ENCODE peak calls at places on chromosome 22, in nine cellular contexts. One of them, this sample, is unnamed.

GRCh38 chr22:43011079-43011478 is 3.9 kb downstream of the PACSIN2 start:
- DNase-seq in neural progenitor cell: no peak
- DNase-seq in adipocyte: no peak
- DNase-seq in colonic mucosa: no peak
- DNase-seq in Caco-2: peak; percentile 81
- DNase-seq in left ventricle myocardium inferior: no peak
- DNase-seq in tibial artery: no peak
- DNase-seq in OCI-LY7: no peak
- DNase-seq in body of pancreas: peak; percentile 72
- DNase-seq in this sample: no peak

GRCh38 chr22:48104786-48105185 is 1342.3 kb downstream of the TBC1D22A start:
- DNase-seq in neural progenitor cell: no peak
- DNase-seq in adipocyte: no peak
- DNase-seq in colonic mucosa: no peak
- DNase-seq in Caco-2: no peak
- DNase-seq in left ventricle myocardium inferior: no peak
- DNase-seq in tibial artery: no peak
- DNase-seq in OCI-LY7: no peak
- DNase-seq in body of pancreas: no peak
- DNase-seq in this sample: no peak

GRCh38 chr22:32646476-32646875 is 155.0 kb upstream of the TIMP3 start:
- DNase-seq in neural progenitor cell: no peak
- DNase-seq in adipocyte: no peak
- DNase-seq in colonic mucosa: no peak
- DNase-seq in Caco-2: no peak
- DNase-seq in left ventricle myocardium inferior: no peak
- DNase-seq in tibial artery: no peak
- DNase-seq in OCI-LY7: no peak
- DNase-seq in body of pancreas: no peak
- DNase-seq in this sample: no peak

GRCh38 chr22:23137905-23138520 is 3.8 kb downstream of the RSPH14 start:
- DNase-seq in neural progenitor cell: no peak
- DNase-seq in adipocyte: no peak
- DNase-seq in colonic mucosa: no peak
- DNase-seq in Caco-2: no peak
- DNase-seq in left ventricle myocardium inferior: no peak
- DNase-seq in tibial artery: no peak
- DNase-seq in OCI-LY7: peak; percentile 89
- DNase-seq in body of pancreas: no peak
- DNase-seq in this sample: peak; percentile 38

GRCh38 chr22:29225422-29226090 is 19.9 kb downstream of the EMID1 start:
- DNase-seq in neural progenitor cell: no peak
- DNase-seq in adipocyte: peak; percentile 45
- DNase-seq in colonic mucosa: peak; percentile 49
- DNase-seq in Caco-2: no peak
- DNase-seq in left ventricle myocardium inferior: peak; percentile 64
- DNase-seq in tibial artery: peak; percentile 65
- DNase-seq in OCI-LY7: no peak
- DNase-seq in body of pancreas: peak; percentile 80
- DNase-seq in this sample: peak; percentile 57

GRCh38 chr22:19066531-19067271 is 55.5 kb downstream of the DGCR2 start:
- DNase-seq in neural progenitor cell: no peak
- DNase-seq in adipocyte: peak; percentile 53
- DNase-seq in colonic mucosa: no peak
- DNase-seq in Caco-2: no peak
- DNase-seq in left ventricle myocardium inferior: no peak
- DNase-seq in tibial artery: no peak
- DNase-seq in OCI-LY7: no peak
- DNase-seq in body of pancreas: no peak
- DNase-seq in this sample: no peak

GRCh38 chr22:18035740-18036139 is 11.4 kb upstream of the MICAL3 start:
- DNase-seq in neural progenitor cell: no peak
- DNase-seq in adipocyte: no peak
- DNase-seq in colonic mucosa: no peak
- DNase-seq in Caco-2: no peak
- DNase-seq in left ventricle myocardium inferior: peak; percentile 38
- DNase-seq in tibial artery: no peak
- DNase-seq in OCI-LY7: no peak
- DNase-seq in body of pancreas: peak; percentile 81
- DNase-seq in this sample: no peak

GRCh38 chr22:27097481-27097880 is 440.1 kb downstream of the MIAT start:
- DNase-seq in neural progenitor cell: no peak
- DNase-seq in adipocyte: no peak
- DNase-seq in colonic mucosa: no peak
- DNase-seq in Caco-2: no peak
- DNase-seq in left ventricle myocardium inferior: no peak
- DNase-seq in tibial artery: no peak
- DNase-seq in OCI-LY7: no peak
- DNase-seq in body of pancreas: no peak
- DNase-seq in this sample: no peak

GRCh38 chr22:42918500-42918899 is 61.4 kb upstream of the ARFGAP3 start:
- DNase-seq in neural progenitor cell: no peak
- DNase-seq in adipocyte: no peak
- DNase-seq in colonic mucosa: no peak
- DNase-seq in Caco-2: no peak
- DNase-seq in left ventricle myocardium inferior: no peak
- DNase-seq in tibial artery: no peak
- DNase-seq in OCI-LY7: no peak
- DNase-seq in body of pancreas: no peak
- DNase-seq in this sample: no peak

GRCh38 chr22:46737976-46738641 is at the start of gene CERK:
- DNase-seq in neural progenitor cell: peak; percentile 79
- DNase-seq in adipocyte: peak; percentile 92
- DNase-seq in colonic mucosa: peak; percentile 80
- DNase-seq in Caco-2: peak; percentile 65
- DNase-seq in left ventricle myocardium inferior: peak; percentile 82
- DNase-seq in tibial artery: peak; percentile 75
- DNase-seq in OCI-LY7: peak; percentile 58
- DNase-seq in body of pancreas: peak; percentile 88
- DNase-seq in this sample: peak; percentile 81

GRCh38 chr22:31956360-31956759 is 12.0 kb downstream of the YWHAH start:
- DNase-seq in neural progenitor cell: no peak
- DNase-seq in adipocyte: no peak
- DNase-seq in colonic mucosa: no peak
- DNase-seq in Caco-2: no peak
- DNase-seq in left ventricle myocardium inferior: no peak
- DNase-seq in tibial artery: no peak
- DNase-seq in OCI-LY7: no peak
- DNase-seq in body of pancreas: no peak
- DNase-seq in this sample: no peak

GRCh38 chr22:17942721-17943120 is 81.6 kb downstream of the MICAL3 start:
- DNase-seq in neural progenitor cell: no peak
- DNase-seq in adipocyte: no peak
- DNase-seq in colonic mucosa: no peak
- DNase-seq in Caco-2: no peak
- DNase-seq in left ventricle myocardium inferior: no peak
- DNase-seq in tibial artery: no peak
- DNase-seq in OCI-LY7: no peak
- DNase-seq in body of pancreas: no peak
- DNase-seq in this sample: no peak

GRCh38 chr22:31871475-31871874 is 72.9 kb upstream of the YWHAH start:
- DNase-seq in neural progenitor cell: no peak
- DNase-seq in adipocyte: no peak
- DNase-seq in colonic mucosa: no peak
- DNase-seq in Caco-2: no peak
- DNase-seq in left ventricle myocardium inferior: no peak
- DNase-seq in tibial artery: no peak
- DNase-seq in OCI-LY7: no peak
- DNase-seq in body of pancreas: no peak
- DNase-seq in this sample: no peak

GRCh38 chr22:32502346-32502745 is 27.7 kb downstream of the FBXO7 start:
- DNase-seq in neural progenitor cell: peak; percentile 74
- DNase-seq in adipocyte: no peak
- DNase-seq in colonic mucosa: no peak
- DNase-seq in Caco-2: no peak
- DNase-seq in left ventricle myocardium inferior: no peak
- DNase-seq in tibial artery: no peak
- DNase-seq in OCI-LY7: no peak
- DNase-seq in body of pancreas: no peak
- DNase-seq in this sample: no peak

GRCh38 chr22:48490513-48491411 is 1336.9 kb downstream of the BRD1 start:
- DNase-seq in neural progenitor cell: peak; percentile 36
- DNase-seq in adipocyte: no peak
- DNase-seq in colonic mucosa: no peak
- DNase-seq in Caco-2: no peak
- DNase-seq in left ventricle myocardium inferior: no peak
- DNase-seq in tibial artery: no peak
- DNase-seq in OCI-LY7: no peak
- DNase-seq in body of pancreas: no peak
- DNase-seq in this sample: no peak

GRCh38 chr22:26328221-26328620 is 100.8 kb upstream of the ASPHD2 start:
- DNase-seq in neural progenitor cell: no peak
- DNase-seq in adipocyte: no peak
- DNase-seq in colonic mucosa: no peak
- DNase-seq in Caco-2: no peak
- DNase-seq in left ventricle myocardium inferior: no peak
- DNase-seq in tibial artery: no peak
- DNase-seq in OCI-LY7: no peak
- DNase-seq in body of pancreas: no peak
- DNase-seq in this sample: no peak

GRCh38 chr22:20656902-20657836 is 116.7 kb upstream of the SERPIND1 start:
- DNase-seq in neural progenitor cell: no peak
- DNase-seq in adipocyte: no peak
- DNase-seq in colonic mucosa: no peak
- DNase-seq in Caco-2: peak; percentile 18
- DNase-seq in left ventricle myocardium inferior: no peak
- DNase-seq in tibial artery: no peak
- DNase-seq in OCI-LY7: peak; percentile 5
- DNase-seq in body of pancreas: no peak
- DNase-seq in this sample: no peak

GRCh38 chr22:32202539-32203180 is 2.2 kb downstream of the RFPL2 start:
- DNase-seq in neural progenitor cell: peak; percentile 76
- DNase-seq in adipocyte: peak; percentile 52
- DNase-seq in colonic mucosa: peak; percentile 71
- DNase-seq in Caco-2: peak; percentile 77
- DNase-seq in left ventricle myocardium inferior: peak; percentile 26
- DNase-seq in tibial artery: no peak
- DNase-seq in OCI-LY7: peak; percentile 45
- DNase-seq in body of pancreas: peak; percentile 70
- DNase-seq in this sample: peak; percentile 67

GRCh38 chr22:47221840-47222615 is 459.6 kb downstream of the TBC1D22A start:
- DNase-seq in neural progenitor cell: no peak
- DNase-seq in adipocyte: no peak
- DNase-seq in colonic mucosa: no peak
- DNase-seq in Caco-2: no peak
- DNase-seq in left ventricle myocardium inferior: no peak
- DNase-seq in tibial artery: no peak
- DNase-seq in OCI-LY7: no peak
- DNase-seq in body of pancreas: peak; percentile 7
- DNase-seq in this sample: peak; percentile 19

GRCh38 chr22:19058713-19059451 is 63.3 kb downstream of the DGCR2 start:
- DNase-seq in neural progenitor cell: no peak
- DNase-seq in adipocyte: no peak
- DNase-seq in colonic mucosa: no peak
- DNase-seq in Caco-2: no peak
- DNase-seq in left ventricle myocardium inferior: no peak
- DNase-seq in tibial artery: no peak
- DNase-seq in OCI-LY7: no peak
- DNase-seq in body of pancreas: peak; percentile 59
- DNase-seq in this sample: no peak

DNA sequence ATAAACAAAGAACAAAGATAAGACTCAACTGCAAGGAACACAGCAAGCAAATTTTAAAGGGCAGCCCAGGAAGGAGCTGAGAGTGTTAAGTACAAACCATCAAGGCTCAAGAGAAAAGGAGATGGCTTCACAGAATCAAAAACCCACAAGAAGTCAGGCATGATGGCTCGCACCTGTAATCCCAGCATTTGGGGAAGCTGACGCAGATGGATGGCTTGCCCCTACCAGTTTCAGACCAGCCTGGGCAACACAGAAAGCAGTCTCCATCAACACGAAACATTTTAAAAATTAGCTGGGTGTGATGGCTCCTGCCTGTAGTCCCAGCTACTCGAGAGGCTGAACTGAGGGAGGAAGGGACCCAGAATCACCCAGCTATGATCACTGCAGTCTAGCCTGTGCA is 32.6 kb downstream of the MAPK1 start:
- DNase-seq in neural progenitor cell: no peak
- DNase-seq in adipocyte: no peak
- DNase-seq in colonic mucosa: no peak
- DNase-seq in Caco-2: no peak
- DNase-seq in left ventricle myocardium inferior: no peak
- DNase-seq in tibial artery: no peak
- DNase-seq in OCI-LY7: peak; percentile 90
- DNase-seq in body of pancreas: no peak
- DNase-seq in this sample: no peak
- H3K4me1 ChIP-seq in neural progenitor cell: peaks cover 36% of the 10 kb centered on the region
- H3K4me1 ChIP-seq in adipocyte: peaks cover 38% of the 10 kb centered on the region
- H3K4me1 ChIP-seq in colonic mucosa: no peaks in the 10 kb centered on the region
- H3K4me1 ChIP-seq in Caco-2: peaks cover 19% of the 10 kb centered on the region
- H3K4me1 ChIP-seq in left ventricle myocardium inferior: peaks cover 93% of the 10 kb centered on the region
- H3K4me1 ChIP-seq in tibial artery: peaks cover 53% of the 10 kb centered on the region
- H3K4me1 ChIP-seq in OCI-LY7: peaks cover 60% of the 10 kb centered on the region
- H3K4me1 ChIP-seq in body of pancreas: peaks cover 27% of the 10 kb centered on the region
- H3K4me1 ChIP-seq in this sample: peaks cover 15% of the 10 kb centered on the region

GRCh38 chr22:50298266-50298637 is 9.2 kb downstream of the PLXNB2 start:
- DNase-seq in neural progenitor cell: no peak
- DNase-seq in adipocyte: no peak
- DNase-seq in colonic mucosa: no peak
- DNase-seq in Caco-2: no peak
- DNase-seq in left ventricle myocardium inferior: no peak
- DNase-seq in tibial artery: no peak
- DNase-seq in OCI-LY7: no peak
- DNase-seq in body of pancreas: no peak
- DNase-seq in this sample: no peak
- H3K4me1 ChIP-seq in neural progenitor cell: peaks cover 29% of the 10 kb centered on the region
- H3K4me1 ChIP-seq in adipocyte: peaks cover 28% of the 10 kb centered on the region
- H3K4me1 ChIP-seq in colonic mucosa: peaks cover 83% of the 10 kb centered on the region
- H3K4me1 ChIP-seq in Caco-2: peaks cover 51% of the 10 kb centered on the region
- H3K4me1 ChIP-seq in left ventricle myocardium inferior: peaks cover 99% of the 10 kb centered on the region
- H3K4me1 ChIP-seq in tibial artery: peaks cover 99% of the 10 kb centered on the region
- H3K4me1 ChIP-seq in OCI-LY7: peaks cover 76% of the 10 kb centered on the region
- H3K4me1 ChIP-seq in body of pancreas: peaks cover 96% of the 10 kb centered on the region
- H3K4me1 ChIP-seq in this sample: peaks cover 64% of the 10 kb centered on the region

GRCh38 chr22:30865656-30866055 is 102.9 kb downstream of the MORC2 start:
- DNase-seq in neural progenitor cell: no peak
- DNase-seq in adipocyte: no peak
- DNase-seq in colonic mucosa: no peak
- DNase-seq in Caco-2: no peak
- DNase-seq in left ventricle myocardium inferior: no peak
- DNase-seq in tibial artery: peak; percentile 10
- DNase-seq in OCI-LY7: no peak
- DNase-seq in body of pancreas: no peak
- DNase-seq in this sample: no peak
- H3K4me1 ChIP-seq in neural progenitor cell: no peaks in the 10 kb centered on the region
- H3K4me1 ChIP-seq in adipocyte: peaks cover 16% of the 10 kb centered on the region
- H3K4me1 ChIP-seq in colonic mucosa: no peaks in the 10 kb centered on the region
- H3K4me1 ChIP-seq in Caco-2: peaks cover 4% of the 10 kb centered on the region
- H3K4me1 ChIP-seq in left ventricle myocardium inferior: no peaks in the 10 kb centered on the region
- H3K4me1 ChIP-seq in tibial artery: no peaks in the 10 kb centered on the region
- H3K4me1 ChIP-seq in OCI-LY7: no peaks in the 10 kb centered on the region
- H3K4me1 ChIP-seq in body of pancreas: no peaks in the 10 kb centered on the region
- H3K4me1 ChIP-seq in this sample: peaks cover 12% of the 10 kb centered on the region

DNA sequence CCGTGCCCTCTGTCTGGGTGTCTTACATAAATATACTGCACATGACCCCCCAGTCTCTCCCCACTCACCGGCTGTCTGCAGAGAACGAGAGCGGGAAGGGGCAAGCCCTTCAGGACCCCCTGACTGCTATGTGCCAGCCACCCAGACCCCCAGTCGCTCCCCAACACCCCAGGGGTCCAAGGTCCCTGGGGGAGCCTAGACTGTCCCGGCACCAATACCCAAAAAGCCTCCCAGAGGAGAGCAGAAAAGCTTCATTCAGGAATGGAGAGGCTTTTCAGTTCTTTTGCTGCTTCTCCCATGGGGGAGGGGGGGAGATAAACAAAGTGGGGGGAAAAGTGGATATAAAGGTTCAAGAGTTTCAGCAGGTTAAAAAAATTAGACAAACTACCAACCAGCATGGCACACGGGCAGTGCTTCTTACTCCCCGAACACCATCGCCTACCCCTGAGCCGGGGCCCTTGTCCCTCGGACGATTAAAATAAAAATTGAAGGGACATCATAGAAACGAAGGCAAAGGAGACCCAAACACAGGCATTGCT is 1.4 kb downstream of the CSNK1E start:
- DNase-seq in neural progenitor cell: no peak
- DNase-seq in adipocyte: peak; percentile 55
- DNase-seq in colonic mucosa: no peak
- DNase-seq in Caco-2: no peak
- DNase-seq in left ventricle myocardium inferior: no peak
- DNase-seq in tibial artery: no peak
- DNase-seq in OCI-LY7: peak; percentile 48
- DNase-seq in body of pancreas: no peak
- DNase-seq in this sample: no peak
- H3K4me1 ChIP-seq in neural progenitor cell: peaks cover 43% of the 10 kb centered on the region
- H3K4me1 ChIP-seq in adipocyte: peaks cover 59% of the 10 kb centered on the region
- H3K4me1 ChIP-seq in colonic mucosa: peaks cover 4% of the 10 kb centered on the region
- H3K4me1 ChIP-seq in Caco-2: peaks cover 13% of the 10 kb centered on the region
- H3K4me1 ChIP-seq in left ventricle myocardium inferior: peaks cover 80% of the 10 kb centered on the region
- H3K4me1 ChIP-seq in tibial artery: peaks cover 67% of the 10 kb centered on the region
- H3K4me1 ChIP-seq in OCI-LY7: peaks cover 60% of the 10 kb centered on the region
- H3K4me1 ChIP-seq in body of pancreas: peaks cover 47% of the 10 kb centered on the region
- H3K4me1 ChIP-seq in this sample: peaks cover 22% of the 10 kb centered on the region